ENCODE peak calls at places on chromosomes 5 and 9, in nine cellular contexts. One of them, this sample, is unnamed.

GRCh38 chr5:74652576-74652975 is 12.0 kb upstream of the ENC1 start:
- DNase-seq in nephron progenitor cell: no peak
- DNase-seq in GM13976: no peak
- DNase-seq in Kasumi-1: no peak
- DNase-seq in glomerular endothelial cell: no peak
- DNase-seq in HT1080: no peak
- DNase-seq in EL: no peak
- DNase-seq in neural crest cell: no peak
- DNase-seq in activated T-helper 2 cell treated with anti-CD3 and anti-CD28 coated beads, Interferon-gamma antibody, Interleukin-2, Interleukin-4, amounts not matched to agents 10 μg/mL and 5 μg/mL and 100 μg/mL, durations not matched to agents 14 hours and 24 hours and 36 hours: no peak
- DNase-seq in this sample: no peak

GRCh38 chr9:116271991-116272390 is 118.4 kb downstream of the PAPPA start:
- DNase-seq in nephron progenitor cell: no peak
- DNase-seq in GM13976: no peak
- DNase-seq in Kasumi-1: no peak
- DNase-seq in glomerular endothelial cell: no peak
- DNase-seq in HT1080: no peak
- DNase-seq in EL: no peak
- DNase-seq in neural crest cell: no peak
- DNase-seq in activated T-helper 2 cell treated with anti-CD3 and anti-CD28 coated beads, Interferon-gamma antibody, Interleukin-2, Interleukin-4, amounts not matched to agents 10 μg/mL and 5 μg/mL and 100 μg/mL, durations not matched to agents 14 hours and 24 hours and 36 hours: no peak
- DNase-seq in this sample: no peak

GRCh38 chr9:114405294-114406034 is 17.7 kb upstream of the AKNA start:
- DNase-seq in nephron progenitor cell: peak
- DNase-seq in GM13976: peak
- DNase-seq in Kasumi-1: peak
- DNase-seq in glomerular endothelial cell: peak
- DNase-seq in HT1080: peak
- DNase-seq in EL: peak
- DNase-seq in neural crest cell: peak
- DNase-seq in activated T-helper 2 cell treated with anti-CD3 and anti-CD28 coated beads, Interferon-gamma antibody, Interleukin-2, Interleukin-4, amounts not matched to agents 10 μg/mL and 5 μg/mL and 100 μg/mL, durations not matched to agents 14 hours and 24 hours and 36 hours: peak
- DNase-seq in this sample: peak

GRCh38 chr5:142644127-142644526 is 41.8 kb downstream of the FGF1 start:
- DNase-seq in nephron progenitor cell: no peak
- DNase-seq in GM13976: no peak
- DNase-seq in Kasumi-1: no peak
- DNase-seq in glomerular endothelial cell: no peak
- DNase-seq in HT1080: peak
- DNase-seq in EL: peak
- DNase-seq in neural crest cell: no peak
- DNase-seq in activated T-helper 2 cell treated with anti-CD3 and anti-CD28 coated beads, Interferon-gamma antibody, Interleukin-2, Interleukin-4, amounts not matched to agents 10 μg/mL and 5 μg/mL and 100 μg/mL, durations not matched to agents 14 hours and 24 hours and 36 hours: no peak
- DNase-seq in this sample: peak

GRCh38 chr9:84701801-84702200 is 32.3 kb downstream of the NTRK2 start:
- DNase-seq in nephron progenitor cell: no peak
- DNase-seq in GM13976: peak
- DNase-seq in Kasumi-1: no peak
- DNase-seq in glomerular endothelial cell: no peak
- DNase-seq in HT1080: no peak
- DNase-seq in EL: no peak
- DNase-seq in neural crest cell: no peak
- DNase-seq in activated T-helper 2 cell treated with anti-CD3 and anti-CD28 coated beads, Interferon-gamma antibody, Interleukin-2, Interleukin-4, amounts not matched to agents 10 μg/mL and 5 μg/mL and 100 μg/mL, durations not matched to agents 14 hours and 24 hours and 36 hours: no peak
- DNase-seq in this sample: no peak

GRCh38 chr5:133149333-133149732 is 97.5 kb downstream of the HSPA4 start:
- DNase-seq in nephron progenitor cell: no peak
- DNase-seq in GM13976: no peak
- DNase-seq in Kasumi-1: no peak
- DNase-seq in glomerular endothelial cell: no peak
- DNase-seq in HT1080: no peak
- DNase-seq in EL: no peak
- DNase-seq in neural crest cell: no peak
- DNase-seq in activated T-helper 2 cell treated with anti-CD3 and anti-CD28 coated beads, Interferon-gamma antibody, Interleukin-2, Interleukin-4, amounts not matched to agents 10 μg/mL and 5 μg/mL and 100 μg/mL, durations not matched to agents 14 hours and 24 hours and 36 hours: no peak
- DNase-seq in this sample: no peak

GRCh38 chr9:33329117-33329563 is 38.8 kb downstream of the NFX1 start:
- DNase-seq in nephron progenitor cell: no peak
- DNase-seq in GM13976: no peak
- DNase-seq in Kasumi-1: no peak
- DNase-seq in glomerular endothelial cell: no peak
- DNase-seq in HT1080: peak
- DNase-seq in EL: peak
- DNase-seq in neural crest cell: no peak
- DNase-seq in activated T-helper 2 cell treated with anti-CD3 and anti-CD28 coated beads, Interferon-gamma antibody, Interleukin-2, Interleukin-4, amounts not matched to agents 10 μg/mL and 5 μg/mL and 100 μg/mL, durations not matched to agents 14 hours and 24 hours and 36 hours: no peak
- DNase-seq in this sample: peak

GRCh38 chr5:112186401-112186990 is 232.6 kb downstream of the EPB41L4A start:
- DNase-seq in nephron progenitor cell: peak
- DNase-seq in GM13976: peak
- DNase-seq in Kasumi-1: peak
- DNase-seq in glomerular endothelial cell: peak
- DNase-seq in HT1080: peak
- DNase-seq in EL: peak
- DNase-seq in neural crest cell: peak
- DNase-seq in activated T-helper 2 cell treated with anti-CD3 and anti-CD28 coated beads, Interferon-gamma antibody, Interleukin-2, Interleukin-4, amounts not matched to agents 10 μg/mL and 5 μg/mL and 100 μg/mL, durations not matched to agents 14 hours and 24 hours and 36 hours: no peak
- DNase-seq in this sample: peak

GRCh38 chr5:2522372-2522771 is 229.1 kb downstream of the IRX2 start:
- DNase-seq in nephron progenitor cell: no peak
- DNase-seq in GM13976: no peak
- DNase-seq in Kasumi-1: peak
- DNase-seq in glomerular endothelial cell: no peak
- DNase-seq in HT1080: peak
- DNase-seq in EL: no peak
- DNase-seq in neural crest cell: no peak
- DNase-seq in activated T-helper 2 cell treated with anti-CD3 and anti-CD28 coated beads, Interferon-gamma antibody, Interleukin-2, Interleukin-4, amounts not matched to agents 10 μg/mL and 5 μg/mL and 100 μg/mL, durations not matched to agents 14 hours and 24 hours and 36 hours: no peak
- DNase-seq in this sample: no peak

GRCh38 chr9:14424323-14424722 is 110.4 kb upstream of the NFIB start:
- DNase-seq in nephron progenitor cell: no peak
- DNase-seq in GM13976: no peak
- DNase-seq in Kasumi-1: no peak
- DNase-seq in glomerular endothelial cell: no peak
- DNase-seq in HT1080: no peak
- DNase-seq in EL: no peak
- DNase-seq in neural crest cell: no peak
- DNase-seq in activated T-helper 2 cell treated with anti-CD3 and anti-CD28 coated beads, Interferon-gamma antibody, Interleukin-2, Interleukin-4, amounts not matched to agents 10 μg/mL and 5 μg/mL and 100 μg/mL, durations not matched to agents 14 hours and 24 hours and 36 hours: no peak
- DNase-seq in this sample: no peak

GRCh38 chr5:81006955-81007636 is 46.9 kb downstream of the RASGRF2 start:
- DNase-seq in nephron progenitor cell: no peak
- DNase-seq in GM13976: no peak
- DNase-seq in Kasumi-1: no peak
- DNase-seq in glomerular endothelial cell: no peak
- DNase-seq in HT1080: no peak
- DNase-seq in EL: no peak
- DNase-seq in neural crest cell: no peak
- DNase-seq in activated T-helper 2 cell treated with anti-CD3 and anti-CD28 coated beads, Interferon-gamma antibody, Interleukin-2, Interleukin-4, amounts not matched to agents 10 μg/mL and 5 μg/mL and 100 μg/mL, durations not matched to agents 14 hours and 24 hours and 36 hours: peak
- DNase-seq in this sample: no peak

GRCh38 chr9:119811030-119811429 is 441.8 kb upstream of the BRINP1 start:
- DNase-seq in nephron progenitor cell: no peak
- DNase-seq in GM13976: no peak
- DNase-seq in Kasumi-1: no peak
- DNase-seq in glomerular endothelial cell: no peak
- DNase-seq in HT1080: peak
- DNase-seq in EL: peak
- DNase-seq in neural crest cell: no peak
- DNase-seq in activated T-helper 2 cell treated with anti-CD3 and anti-CD28 coated beads, Interferon-gamma antibody, Interleukin-2, Interleukin-4, amounts not matched to agents 10 μg/mL and 5 μg/mL and 100 μg/mL, durations not matched to agents 14 hours and 24 hours and 36 hours: no peak
- DNase-seq in this sample: peak

GRCh38 chr5:77376624-77377023 is 115.5 kb downstream of the WDR41 start:
- DNase-seq in nephron progenitor cell: no peak
- DNase-seq in GM13976: no peak
- DNase-seq in Kasumi-1: no peak
- DNase-seq in glomerular endothelial cell: no peak
- DNase-seq in HT1080: no peak
- DNase-seq in EL: no peak
- DNase-seq in neural crest cell: no peak
- DNase-seq in activated T-helper 2 cell treated with anti-CD3 and anti-CD28 coated beads, Interferon-gamma antibody, Interleukin-2, Interleukin-4, amounts not matched to agents 10 μg/mL and 5 μg/mL and 100 μg/mL, durations not matched to agents 14 hours and 24 hours and 36 hours: no peak
- DNase-seq in this sample: no peak

GRCh38 chr9:131559416-131560000 is 14.2 kb downstream of the PRRT1B start:
- DNase-seq in nephron progenitor cell: no peak
- DNase-seq in GM13976: no peak
- DNase-seq in Kasumi-1: peak
- DNase-seq in glomerular endothelial cell: no peak
- DNase-seq in HT1080: no peak
- DNase-seq in EL: no peak
- DNase-seq in neural crest cell: no peak
- DNase-seq in activated T-helper 2 cell treated with anti-CD3 and anti-CD28 coated beads, Interferon-gamma antibody, Interleukin-2, Interleukin-4, amounts not matched to agents 10 μg/mL and 5 μg/mL and 100 μg/mL, durations not matched to agents 14 hours and 24 hours and 36 hours: no peak
- DNase-seq in this sample: no peak

GRCh38 chr5:150624334-150625163 is 15.9 kb upstream of the SYNPO start:
- DNase-seq in nephron progenitor cell: peak
- DNase-seq in GM13976: peak
- DNase-seq in Kasumi-1: peak
- DNase-seq in glomerular endothelial cell: no peak
- DNase-seq in HT1080: no peak
- DNase-seq in EL: peak
- DNase-seq in neural crest cell: no peak
- DNase-seq in activated T-helper 2 cell treated with anti-CD3 and anti-CD28 coated beads, Interferon-gamma antibody, Interleukin-2, Interleukin-4, amounts not matched to agents 10 μg/mL and 5 μg/mL and 100 μg/mL, durations not matched to agents 14 hours and 24 hours and 36 hours: no peak
- DNase-seq in this sample: no peak

GRCh38 chr5:127431977-127432376 is 85.5 kb upstream of the PRRC1 start:
- DNase-seq in nephron progenitor cell: no peak
- DNase-seq in GM13976: no peak
- DNase-seq in Kasumi-1: no peak
- DNase-seq in glomerular endothelial cell: no peak
- DNase-seq in HT1080: no peak
- DNase-seq in EL: no peak
- DNase-seq in neural crest cell: no peak
- DNase-seq in activated T-helper 2 cell treated with anti-CD3 and anti-CD28 coated beads, Interferon-gamma antibody, Interleukin-2, Interleukin-4, amounts not matched to agents 10 μg/mL and 5 μg/mL and 100 μg/mL, durations not matched to agents 14 hours and 24 hours and 36 hours: no peak
- DNase-seq in this sample: no peak

GRCh38 chr5:33894566-33894965 is 2.8 kb upstream of the ADAMTS12 start:
- DNase-seq in nephron progenitor cell: no peak
- DNase-seq in GM13976: no peak
- DNase-seq in Kasumi-1: no peak
- DNase-seq in glomerular endothelial cell: no peak
- DNase-seq in HT1080: peak
- DNase-seq in EL: peak
- DNase-seq in neural crest cell: no peak
- DNase-seq in activated T-helper 2 cell treated with anti-CD3 and anti-CD28 coated beads, Interferon-gamma antibody, Interleukin-2, Interleukin-4, amounts not matched to agents 10 μg/mL and 5 μg/mL and 100 μg/mL, durations not matched to agents 14 hours and 24 hours and 36 hours: no peak
- DNase-seq in this sample: peak

This sample was measured in fibroblast of the aortic adventitia.